ENCODE peak calls at places on chromosomes 16 and 17, in nine cellular contexts. I is upper lobe of right lung, C is GM23338, K is adrenal gland, J is hepatocyte, W is fibroblast of lung, Q is cardiac muscle cell, P is HFF-Myc, A is lung. D is an unnamed sample.

GRCh38 chr16:68005786-68006286 is 6.6 kb upstream of the DPEP2 start:
- DNase-seq in I (peak), C (peak), K (peak), J (no peak), W (peak), Q (peak), P (no peak), A (peak), D (peak)

GRCh38 chr16:67882374-67883145 is 2.1 kb upstream of the NRN1L start:
- DNase-seq in I (no peak), C (no peak), K (peak), J (no peak), W (peak), Q (peak), P (no peak), A (no peak), D (no peak)

GRCh38 chr16:20147091-20147490 is 73.4 kb upstream of the GPR139 start:
- DNase-seq in I (no peak), C (no peak), K (no peak), J (no peak), W (no peak), Q (no peak), P (no peak), A (no peak), D (no peak)

GRCh38 chr17:19003966-19004600 is 481 bp downstream of the FAM83G start:
- DNase-seq in I (peak), C (peak), K (no peak), J (peak), W (peak), Q (peak), P (no peak), A (no peak), D (peak)

GRCh38 chr16:265711-266110 is 10.0 kb downstream of the RGS11 start:
- DNase-seq in I (no peak), C (no peak), K (no peak), J (no peak), W (no peak), Q (no peak), P (no peak), A (no peak), D (no peak)

GRCh38 chr17:67253379-67253778 is 8.4 kb upstream of the HELZ start:
- DNase-seq in I (no peak), C (no peak), K (no peak), J (no peak), W (peak), Q (peak), P (no peak), A (no peak), D (peak)

GRCh38 chr16:9402293-9402865 is 310.9 kb downstream of the HAPSTR1 start:
- DNase-seq in I (no peak), C (no peak), K (no peak), J (no peak), W (no peak), Q (no peak), P (no peak), A (no peak), D (no peak)

GRCh38 chr16:56708821-56709685 is 20.9 kb upstream of the NUP93 start:
- DNase-seq in I (no peak), C (no peak), K (no peak), J (no peak), W (no peak), Q (no peak), P (no peak), A (no peak), D (no peak)

GRCh38 chr17:60832206-60832605 is 154.6 kb downstream of the BCAS3 start:
- DNase-seq in I (no peak), C (no peak), K (no peak), J (no peak), W (no peak), Q (peak), P (no peak), A (no peak), D (no peak)

GRCh38 chr16:86986136-86986535 is 331.1 kb downstream of the C16orf95 start:
- DNase-seq in I (no peak), C (peak), K (no peak), J (no peak), W (no peak), Q (no peak), P (no peak), A (no peak), D (no peak)

GRCh38 chr17:62995377-62995885 is 29.4 kb downstream of the TANC2 start:
- DNase-seq in I (no peak), C (peak), K (peak), J (peak), W (peak), Q (peak), P (peak), A (no peak), D (peak)

GRCh38 chr17:30336369-30337171 is 2.7 kb upstream of the TMIGD1 start:
- DNase-seq in I (no peak), C (peak), K (peak), J (peak), W (peak), Q (peak), P (peak), A (peak), D (peak)

GRCh38 chr16:28189237-28189636 is 22.5 kb downstream of the XPO6 start:
- DNase-seq in I (no peak), C (no peak), K (no peak), J (no peak), W (peak), Q (no peak), P (no peak), A (no peak), D (no peak)

GRCh38 chr16:275041-275621 is 613 bp downstream of the RGS11 start:
- DNase-seq in I (peak), C (peak), K (no peak), J (no peak), W (no peak), Q (no peak), P (no peak), A (no peak), D (no peak)

GRCh38 chr17:49455226-49455968 is 39.7 kb upstream of the NGFR start:
- DNase-seq in I (no peak), C (no peak), K (no peak), J (peak), W (no peak), Q (no peak), P (no peak), A (no peak), D (no peak)

DNA sequence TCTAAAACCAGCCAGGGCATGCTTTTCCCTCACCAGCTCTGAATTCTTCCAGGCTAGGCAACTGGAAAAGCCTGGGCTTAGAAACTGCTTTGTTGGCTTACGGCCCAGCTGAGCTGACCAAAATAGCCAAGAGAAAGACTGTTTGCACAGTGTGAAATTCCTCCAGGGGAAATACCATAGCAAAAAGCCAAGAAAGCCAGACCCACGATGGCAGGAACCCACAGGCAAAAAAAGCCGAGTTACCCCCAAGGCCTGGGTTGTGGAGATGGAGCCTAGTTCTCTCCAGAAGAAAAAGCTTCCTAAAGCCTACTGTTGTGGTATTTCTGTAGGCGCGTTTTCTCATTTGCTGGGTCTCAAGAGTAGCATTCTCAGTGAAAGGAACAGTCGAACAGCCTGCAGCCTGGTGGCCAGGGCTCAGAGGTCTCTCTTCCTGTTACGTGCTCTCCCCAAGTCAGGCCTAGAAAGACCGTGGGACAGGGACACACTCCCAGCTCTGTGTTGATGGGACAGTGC is 9.2 kb downstream of the SP2 start:
- DNase-seq in I (no peak), C (no peak), K (peak), J (no peak), W (peak), Q (peak), P (peak), A (peak), D (peak)
- H3K4me3 ChIP-seq in I (no peak), C (no peak), K (no peak), J (no peak), W (no peak), Q (no peak), P (no peak), A (no peak), D (no peak)

DNA sequence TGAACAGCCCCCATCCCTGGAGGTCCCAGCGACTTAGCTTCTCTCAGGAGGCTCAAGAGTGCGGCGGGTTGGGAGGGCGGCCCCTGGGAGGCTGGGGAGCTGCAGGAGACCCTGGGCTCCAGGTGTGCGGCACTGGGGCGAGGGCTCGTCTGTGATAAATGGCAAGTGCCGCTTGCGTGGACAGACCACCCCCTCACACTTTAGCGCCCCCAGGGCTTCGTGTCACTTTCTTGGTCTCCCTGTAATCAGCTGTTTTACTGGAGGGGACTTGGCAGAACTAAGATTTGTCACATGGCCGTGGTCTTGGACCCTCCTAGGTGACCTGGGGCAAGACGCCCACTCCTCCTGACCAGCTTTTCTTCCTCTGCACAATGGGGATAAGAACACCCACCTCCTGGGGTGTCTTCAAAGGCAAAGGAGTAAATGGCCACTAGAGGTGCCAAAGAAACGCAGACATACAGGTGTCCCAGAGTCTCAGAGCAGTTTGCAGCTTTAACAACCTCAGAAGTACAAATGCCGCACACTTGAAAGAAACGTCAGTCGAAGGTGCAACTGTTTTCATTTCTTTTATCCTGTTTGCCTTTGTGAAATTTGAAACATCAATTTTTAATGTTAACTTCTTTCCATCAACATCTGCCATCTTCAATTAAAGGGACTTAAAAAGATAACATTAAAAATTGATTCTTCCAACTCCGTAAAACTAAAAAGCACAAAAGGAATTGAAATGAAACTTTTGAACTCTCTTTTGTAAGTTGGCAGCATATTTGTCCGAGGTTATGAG is 946 bp downstream of the OSGIN1 start:
- DNase-seq in I (no peak), C (peak), K (no peak), J (peak), W (peak), Q (peak), P (no peak), A (no peak), D (peak)
- TF ChIP-seq CTCF in I (peak), C (peak), K (peak), J (peak), W (peak), Q (peak), P (peak), A (peak), D (peak)

DNA sequence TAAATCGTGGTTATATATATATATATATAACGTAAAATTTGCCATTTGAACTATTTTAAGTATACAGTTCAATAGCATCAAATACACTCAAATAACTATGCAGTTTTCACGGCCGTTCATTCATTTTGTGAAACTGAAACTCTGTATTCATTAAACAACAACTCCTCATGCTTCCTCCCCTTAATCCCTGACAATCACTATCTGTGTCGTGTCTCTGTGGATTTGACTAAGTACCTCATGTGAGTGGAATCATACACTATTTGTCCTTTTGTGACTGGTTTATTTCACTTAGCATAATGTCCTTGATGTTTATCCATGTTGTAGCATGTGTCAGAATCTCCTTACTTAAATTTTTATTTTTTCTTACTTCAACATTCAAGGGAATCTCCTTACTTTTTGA is 2.8 kb downstream of the CCL23 start:
- DNase-seq in I (no peak), C (no peak), K (no peak), J (no peak), W (no peak), Q (no peak), P (no peak), A (no peak), D (no peak)
- H3K4me3 ChIP-seq in I (no peak), C (no peak), K (no peak), J (no peak), W (no peak), Q (no peak), P (no peak), A (no peak), D (no peak)

DNA sequence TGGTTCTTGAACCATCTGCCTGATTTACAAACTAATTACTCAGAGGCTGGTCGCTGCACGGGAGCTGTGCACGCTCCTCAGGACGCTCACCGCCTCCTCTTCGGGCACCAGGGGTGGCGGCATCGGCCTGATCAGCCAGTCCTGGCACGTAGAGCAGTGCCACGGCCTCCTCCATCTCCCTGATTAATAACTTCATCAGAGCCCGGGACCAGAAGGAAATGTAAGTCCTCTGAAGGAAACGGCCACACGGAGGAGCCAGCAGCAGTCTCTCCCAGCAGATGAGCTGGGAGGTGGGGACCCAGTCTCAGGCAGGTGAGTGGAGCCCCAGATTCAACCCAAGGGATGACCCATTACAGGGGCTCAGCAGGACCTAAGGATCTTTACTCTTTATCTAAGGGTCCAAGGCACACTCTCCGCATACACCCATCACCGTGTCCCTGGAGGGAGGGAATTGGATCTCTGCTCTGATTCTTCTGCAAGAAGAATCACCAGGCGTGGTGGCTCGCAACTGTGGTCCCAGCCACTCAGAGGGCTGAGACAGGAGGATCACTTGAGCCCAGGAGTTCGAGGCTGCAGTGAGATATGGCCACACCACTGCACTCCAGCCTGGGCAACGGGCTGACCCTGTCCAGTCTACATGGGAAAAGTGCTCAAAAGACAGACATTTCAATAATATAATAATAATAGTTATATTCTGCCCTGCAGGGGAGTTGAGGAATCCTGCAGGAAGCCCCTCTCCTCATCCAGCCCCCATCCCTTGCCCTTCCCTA is 366.5 kb downstream of the SEC14L1 start:
- DNase-seq in I (peak), C (peak), K (no peak), J (peak), W (no peak), Q (no peak), P (no peak), A (no peak), D (no peak)
- TF ChIP-seq CTCF in I (no peak), C (peak), K (no peak), J (peak), W (no peak), Q (no peak), P (no peak), A (no peak), D (no peak)

DNA sequence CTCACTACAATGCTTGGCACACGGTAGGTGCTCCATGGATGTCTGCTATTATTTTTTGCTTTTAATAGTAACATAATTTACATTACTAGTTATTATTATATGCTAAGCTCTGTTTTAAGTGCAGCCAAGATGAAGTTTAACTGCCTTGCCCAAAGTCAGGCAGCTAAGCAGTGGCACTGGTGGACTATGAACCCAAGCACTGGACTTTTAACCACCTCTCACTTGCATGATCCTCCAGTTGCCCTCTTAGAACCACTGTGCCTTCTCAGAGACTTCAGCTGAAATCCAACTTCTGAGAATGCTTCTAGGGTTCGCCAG is 1.5 kb upstream of the ZNF207 start:
- DNase-seq in I (no peak), C (no peak), K (no peak), J (no peak), W (no peak), Q (no peak), P (no peak), A (no peak), D (no peak)
- H3K4me3 ChIP-seq in I (no peak), C (no peak), K (no peak), J (no peak), W (no peak), Q (no peak), P (no peak), A (no peak), D (no peak)

GRCh38 chr16:30588651-30589050 is 3.2 kb upstream of the ZNF785 start:
- DNase-seq in I (no peak), C (no peak), K (no peak), J (no peak), W (no peak), Q (no peak), P (no peak), A (no peak), D (no peak)

GRCh38 chr16:30582611-30583340 is 2.7 kb downstream of the ZNF785 start:
- DNase-seq in I (no peak), C (no peak), K (no peak), J (no peak), W (no peak), Q (no peak), P (no peak), A (no peak), D (no peak)

GRCh38 chr16:30581462-30581861 is 4.0 kb downstream of the ZNF785 start:
- DNase-seq in I (no peak), C (no peak), K (no peak), J (no peak), W (no peak), Q (no peak), P (no peak), A (no peak), D (no peak)

GRCh38 chr16:30585022-30585399 is 486 bp downstream of the ZNF785 start:
- DNase-seq in I (no peak), C (peak), K (no peak), J (peak), W (peak), Q (no peak), P (no peak), A (no peak), D (peak)

GRCh38 chr16:30585400-30586191 is at the start of gene ZNF785:
- DNase-seq in I (peak), C (peak), K (peak), J (peak), W (peak), Q (peak), P (peak), A (peak), D (peak)
- TF ChIP-seq CTCF in I (peak), C (peak), K (peak), J (no peak), W (no peak), Q (peak), P (no peak), A (peak), D (no peak)

GRCh38 chr16:84105286-84105815 is 11.4 kb downstream of the MBTPS1 start:
- DNase-seq in I (no peak), C (no peak), K (no peak), J (no peak), W (no peak), Q (no peak), P (no peak), A (no peak), D (no peak)

GRCh38 chr16:84107921-84108320 is 8.8 kb downstream of the MBTPS1 start:
- DNase-seq in I (no peak), C (no peak), K (no peak), J (no peak), W (no peak), Q (no peak), P (no peak), A (no peak), D (no peak)

GRCh38 chr16:84104231-84104630 is 12.5 kb downstream of the MBTPS1 start:
- DNase-seq in I (no peak), C (no peak), K (no peak), J (no peak), W (no peak), Q (no peak), P (no peak), A (no peak), D (no peak)

GRCh38 chr16:84105948-84106740 is 10.6 kb downstream of the MBTPS1 start:
- DNase-seq in I (no peak), C (no peak), K (no peak), J (no peak), W (no peak), Q (no peak), P (no peak), A (no peak), D (no peak)

GRCh38 chr16:84103678-84104077 is 13.1 kb downstream of the MBTPS1 start:
- DNase-seq in I (no peak), C (no peak), K (no peak), J (no peak), W (peak), Q (no peak), P (no peak), A (no peak), D (no peak)
- H3K4me3 ChIP-seq in I (no peak), C (no peak), K (no peak), J (no peak), W (no peak), Q (no peak), P (no peak), A (no peak), D (no peak)

DNA sequence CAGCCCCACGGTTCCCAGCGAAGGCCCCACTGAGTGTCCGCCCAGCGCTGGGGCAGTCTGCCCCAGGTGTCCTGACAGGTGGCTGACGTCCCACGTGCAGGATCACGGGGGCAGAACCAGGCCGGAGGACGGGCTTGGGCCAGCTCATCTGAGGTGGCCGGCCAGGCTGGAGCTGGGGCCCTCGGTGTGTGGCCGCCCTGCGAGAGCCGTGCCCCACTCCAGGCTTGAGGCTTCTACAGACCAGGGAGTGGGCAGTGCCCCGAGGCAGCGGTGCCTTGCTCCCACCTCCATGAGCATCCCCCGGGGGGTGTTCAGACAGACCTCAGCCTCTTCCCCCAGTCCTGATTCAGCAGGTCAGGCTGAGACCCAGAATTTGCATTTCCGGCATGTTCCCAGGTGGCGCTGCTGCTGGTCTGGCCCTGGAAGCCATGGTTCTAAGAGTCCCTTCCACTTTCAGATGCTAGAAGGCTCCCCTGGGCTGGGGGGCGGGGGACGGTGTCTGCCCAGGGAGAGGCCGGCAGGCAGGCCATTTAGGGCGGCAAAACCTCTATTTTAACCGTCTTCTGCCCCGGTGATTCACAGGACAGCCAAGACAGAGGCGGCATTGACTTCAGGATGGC is 35.4 kb upstream of the PABPN1L start:
- DNase-seq in I (no peak), C (peak), K (no peak), J (no peak), W (no peak), Q (no peak), P (no peak), A (no peak), D (no peak)
- TF ChIP-seq CTCF in I (no peak), C (peak), K (no peak), J (no peak), W (no peak), Q (no peak), P (no peak), A (no peak), D (no peak)

D was measured in fibroblast of pulmonary artery.